ENCODE peak calls at places on chromosomes 13 and 19, in nine cellular contexts. One of them, this sample, is unnamed.

GRCh38 chr19:51064534-51065220 is at the start of gene KLK13:
- DNase-seq in neural progenitor cell: peak
- DNase-seq in GM13976: peak
- DNase-seq in naive thymus-derived CD8-positive, alpha-beta T cell: no peak
- DNase-seq in ureter: no peak
- DNase-seq in stimulated activated CD4-positive, alpha-beta T cell treated with anti-CD3 and anti-CD28 coated beads, Interleukin-1b, Interleukin-23, amount 100 ng/mL, for 1 hour: no peak
- DNase-seq in type B pancreatic cell: no peak
- DNase-seq in mesothelial cell of epicardium: no peak
- DNase-seq in endodermal cell: peak
- DNase-seq in this sample: peak

GRCh38 chr13:51684076-51684475 is 99.8 kb downstream of the WDFY2 start:
- DNase-seq in neural progenitor cell: no peak
- DNase-seq in GM13976: no peak
- DNase-seq in naive thymus-derived CD8-positive, alpha-beta T cell: no peak
- DNase-seq in ureter: no peak
- DNase-seq in stimulated activated CD4-positive, alpha-beta T cell treated with anti-CD3 and anti-CD28 coated beads, Interleukin-1b, Interleukin-23, amount 100 ng/mL, for 1 hour: no peak
- DNase-seq in type B pancreatic cell: no peak
- DNase-seq in mesothelial cell of epicardium: no peak
- DNase-seq in endodermal cell: no peak
- DNase-seq in this sample: no peak

GRCh38 chr19:13978306-13978705 is 26.0 kb downstream of the DCAF15 start:
- DNase-seq in neural progenitor cell: peak
- DNase-seq in GM13976: no peak
- DNase-seq in naive thymus-derived CD8-positive, alpha-beta T cell: no peak
- DNase-seq in ureter: peak
- DNase-seq in stimulated activated CD4-positive, alpha-beta T cell treated with anti-CD3 and anti-CD28 coated beads, Interleukin-1b, Interleukin-23, amount 100 ng/mL, for 1 hour: no peak
- DNase-seq in type B pancreatic cell: peak
- DNase-seq in mesothelial cell of epicardium: peak
- DNase-seq in endodermal cell: peak
- DNase-seq in this sample: peak

GRCh38 chr13:46015374-46015773 is 37.2 kb downstream of the ZC3H13 start:
- DNase-seq in neural progenitor cell: no peak
- DNase-seq in GM13976: no peak
- DNase-seq in naive thymus-derived CD8-positive, alpha-beta T cell: no peak
- DNase-seq in ureter: no peak
- DNase-seq in stimulated activated CD4-positive, alpha-beta T cell treated with anti-CD3 and anti-CD28 coated beads, Interleukin-1b, Interleukin-23, amount 100 ng/mL, for 1 hour: no peak
- DNase-seq in type B pancreatic cell: no peak
- DNase-seq in mesothelial cell of epicardium: no peak
- DNase-seq in endodermal cell: no peak
- DNase-seq in this sample: no peak

GRCh38 chr19:38262585-38263268 is 1.6 kb upstream of the SPINT2 start:
- DNase-seq in neural progenitor cell: no peak
- DNase-seq in GM13976: no peak
- DNase-seq in naive thymus-derived CD8-positive, alpha-beta T cell: no peak
- DNase-seq in ureter: no peak
- DNase-seq in stimulated activated CD4-positive, alpha-beta T cell treated with anti-CD3 and anti-CD28 coated beads, Interleukin-1b, Interleukin-23, amount 100 ng/mL, for 1 hour: no peak
- DNase-seq in type B pancreatic cell: no peak
- DNase-seq in mesothelial cell of epicardium: no peak
- DNase-seq in endodermal cell: no peak
- DNase-seq in this sample: no peak

GRCh38 chr19:40217027-40217810 is 965 bp downstream of the TTC9B start:
- DNase-seq in neural progenitor cell: peak
- DNase-seq in GM13976: no peak
- DNase-seq in naive thymus-derived CD8-positive, alpha-beta T cell: no peak
- DNase-seq in ureter: no peak
- DNase-seq in stimulated activated CD4-positive, alpha-beta T cell treated with anti-CD3 and anti-CD28 coated beads, Interleukin-1b, Interleukin-23, amount 100 ng/mL, for 1 hour: no peak
- DNase-seq in type B pancreatic cell: no peak
- DNase-seq in mesothelial cell of epicardium: peak
- DNase-seq in endodermal cell: peak
- DNase-seq in this sample: peak

GRCh38 chr13:73697166-73697565 is 437.0 kb downstream of the KLF12 start:
- DNase-seq in neural progenitor cell: no peak
- DNase-seq in GM13976: no peak
- DNase-seq in naive thymus-derived CD8-positive, alpha-beta T cell: no peak
- DNase-seq in ureter: no peak
- DNase-seq in stimulated activated CD4-positive, alpha-beta T cell treated with anti-CD3 and anti-CD28 coated beads, Interleukin-1b, Interleukin-23, amount 100 ng/mL, for 1 hour: no peak
- DNase-seq in type B pancreatic cell: no peak
- DNase-seq in mesothelial cell of epicardium: no peak
- DNase-seq in endodermal cell: no peak
- DNase-seq in this sample: no peak

GRCh38 chr19:13764821-13765394 is 586 bp downstream of the MRI1 start:
- DNase-seq in neural progenitor cell: peak
- DNase-seq in GM13976: peak
- DNase-seq in naive thymus-derived CD8-positive, alpha-beta T cell: peak
- DNase-seq in ureter: no peak
- DNase-seq in stimulated activated CD4-positive, alpha-beta T cell treated with anti-CD3 and anti-CD28 coated beads, Interleukin-1b, Interleukin-23, amount 100 ng/mL, for 1 hour: no peak
- DNase-seq in type B pancreatic cell: no peak
- DNase-seq in mesothelial cell of epicardium: peak
- DNase-seq in endodermal cell: peak
- DNase-seq in this sample: no peak

GRCh38 chr19:5850743-5851293 is 431 bp downstream of the FUT3 start:
- DNase-seq in neural progenitor cell: no peak
- DNase-seq in GM13976: no peak
- DNase-seq in naive thymus-derived CD8-positive, alpha-beta T cell: no peak
- DNase-seq in ureter: peak
- DNase-seq in stimulated activated CD4-positive, alpha-beta T cell treated with anti-CD3 and anti-CD28 coated beads, Interleukin-1b, Interleukin-23, amount 100 ng/mL, for 1 hour: no peak
- DNase-seq in type B pancreatic cell: no peak
- DNase-seq in mesothelial cell of epicardium: no peak
- DNase-seq in endodermal cell: no peak
- DNase-seq in this sample: peak